ENCODE peak calls at places on chromosomes 4 and X, in four cellular contexts. Q is psoas muscle, H is substantia nigra, X is HEK293T. O is an unnamed sample.

GRCh38 chr4:82499705-82500104 is 62.1 kb downstream of the TMEM150C start:
- DNase-seq in Q (no peak), H (no peak), X (no peak), O (no peak)

GRCh38 chr4:182555997-182556418 is 312.8 kb downstream of the TENM3 start:
- DNase-seq in Q (no peak), H (no peak), X (peak; percentile 6), O (no peak)

GRCh38 chrX:126489141-126489540 is 63.5 kb downstream of the DCAF12L1 start:
- DNase-seq in Q (no peak), H (no peak), X (no peak), O (no peak)

GRCh38 chr4:155419266-155419665 is 42.5 kb upstream of the MAP9 start:
- DNase-seq in Q (no peak), H (no peak), X (no peak), O (no peak)

GRCh38 chrX:19342331-19342906 is 1.3 kb upstream of the PDHA1 start:
- DNase-seq in Q (no peak), H (no peak), X (no peak), O (no peak)

GRCh38 chr4:107870916-107871786 is 46.4 kb downstream of the SGMS2 start:
- DNase-seq in Q (no peak), H (no peak), X (no peak), O (peak; percentile 14)

GRCh38 chr4:105719214-105719613 is 10.6 kb downstream of the GSTCD start:
- DNase-seq in Q (no peak), H (no peak), X (no peak), O (peak; percentile 44)

GRCh38 chr4:177487977-177488376 is 45.7 kb upstream of the AGA start:
- DNase-seq in Q (no peak), H (no peak), X (no peak), O (no peak)

GRCh38 chr4:38387348-38387747 is 276.7 kb upstream of the KLF3 start:
- DNase-seq in Q (peak; percentile 64), H (no peak), X (no peak), O (peak; percentile 50)

GRCh38 chr4:1045595-1046201 is 34.3 kb downstream of the FGFRL1 start:
- DNase-seq in Q (peak; percentile 42), H (peak; percentile 35), X (peak; percentile 65), O (no peak)

GRCh38 chr4:2962614-2963184 is 507 bp downstream of the NOP14 start:
- DNase-seq in Q (no peak), H (no peak), X (peak; percentile 48), O (peak; percentile 12)

GRCh38 chr4:145183023-145183422 is 2.6 kb upstream of the OTUD4 start:
- DNase-seq in Q (no peak), H (no peak), X (no peak), O (no peak)

O was measured in HepG2.